ENCODE peak calls at places on chromosomes 7 and 10, in six cellular contexts. D, J, N, A, G and T are unnamed samples.

GRCh38 chr10:101609481-101609880 is 21.4 kb downstream of the DPCD start:
- DNase-seq in N (peak), J (no peak), G (no peak), A (no peak), D (no peak), T (no peak)

GRCh38 chr7:11130012-11130411 is 156.3 kb downstream of the PHF14 start:
- DNase-seq in D (no peak), N (peak), G (no peak), A (no peak), J (no peak), T (no peak)

GRCh38 chr10:4183761-4184261 is 398.8 kb upstream of the KLF6 start:
- DNase-seq in A (no peak), G (no peak), N (peak), D (no peak), J (no peak), T (no peak)

GRCh38 chr7:1275685-1276424 is 43.2 kb downstream of the UNCX start:
- DNase-seq in N (no peak), G (no peak), A (no peak), J (no peak), D (no peak), T (no peak)

GRCh38 chr10:48275743-48276142 is 1.2 kb upstream of the FRMPD2 start:
- DNase-seq in A (no peak), J (no peak), G (no peak), N (no peak), D (no peak), T (no peak)

GRCh38 chr7:36473454-36474282 is 84.0 kb downstream of the ANLN start:
- DNase-seq in J (peak), D (no peak), G (peak), N (no peak), A (peak), T (peak)

GRCh38 chr7:1357601-1358271 is 101.5 kb downstream of the MICALL2 start:
- DNase-seq in A (no peak), D (no peak), J (no peak), G (peak), N (no peak), T (peak)

GRCh38 chr7:137146996-137147720 is 196.4 kb downstream of the PTN start:
- DNase-seq in A (no peak), D (no peak), J (no peak), G (no peak), N (no peak), T (no peak)

GRCh38 chr7:17307033-17307432 is 8.6 kb downstream of the AHR start:
- DNase-seq in A (no peak), J (no peak), G (no peak), D (no peak), N (peak), T (no peak)

GRCh38 chr7:128032605-128033235 is 1.5 kb upstream of the LRRC4 start:
- DNase-seq in A (peak), D (no peak), N (peak), J (no peak), G (no peak), T (no peak)

GRCh38 chr10:132364594-132364970 is 32.4 kb upstream of the PWWP2B start:
- DNase-seq in G (no peak), N (no peak), J (no peak), A (no peak), D (no peak), T (no peak)

GRCh38 chr10:70367195-70367796 is 15.1 kb downstream of the LRRC20 start:
- DNase-seq in G (no peak), D (no peak), A (no peak), N (peak), J (peak), T (no peak)

GRCh38 chr10:45001382-45002148 is 842 bp downstream of the ZNF22 start:
- DNase-seq in G (peak), J (peak), D (peak), N (peak), A (no peak), T (peak)

GRCh38 chr7:33895025-33895804 is 10.1 kb upstream of the BMPER start:
- DNase-seq in J (peak), A (peak), D (no peak), N (peak), G (peak), T (peak)

GRCh38 chr7:20283997-20284396 is 46.7 kb upstream of the ITGB8 start:
- DNase-seq in A (no peak), N (no peak), D (peak), G (no peak), J (no peak), T (no peak)

GRCh38 chr7:45576249-45576929 is 2.2 kb downstream of the ADCY1 start:
- DNase-seq in A (no peak), G (no peak), N (no peak), J (no peak), D (no peak), T (no peak)

GRCh38 chr7:98934267-98934666 is 55.9 kb downstream of the TRRAP start:
- DNase-seq in N (no peak), G (no peak), D (no peak), A (no peak), J (no peak), T (no peak)

GRCh38 chr7:98930464-98930863 is 52.1 kb downstream of the TRRAP start:
- DNase-seq in J (no peak), D (peak), G (no peak), N (no peak), A (no peak), T (no peak)

GRCh38 chr7:98933321-98933720 is 55.0 kb downstream of the TRRAP start:
- DNase-seq in A (no peak), G (no peak), J (no peak), D (no peak), N (no peak), T (no peak)

GRCh38 chr7:98927125-98927524 is 48.8 kb downstream of the TRRAP start:
- DNase-seq in N (no peak), A (no peak), J (no peak), D (no peak), G (no peak), T (no peak)

DNA sequence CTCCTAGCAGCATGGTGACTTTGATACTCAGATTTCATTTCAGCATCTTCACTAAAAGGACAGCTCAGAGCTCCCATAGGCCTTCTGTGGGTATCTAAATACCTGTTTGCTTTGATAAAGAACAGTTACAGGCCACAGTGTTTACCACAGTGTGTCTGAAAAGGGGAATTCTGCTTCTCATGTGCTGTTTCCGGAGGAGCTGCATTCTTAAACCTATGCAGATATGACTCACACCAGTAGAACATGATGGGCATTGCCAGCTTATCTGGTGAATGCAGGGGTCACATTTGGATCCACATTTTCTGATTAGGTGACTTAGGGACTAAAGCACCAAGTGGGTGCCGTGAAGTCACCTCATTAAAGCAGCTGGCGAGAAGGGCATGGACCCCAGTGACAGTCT is 52.6 kb downstream of the TRRAP start:
- DNase-seq in J (no peak), N (peak), D (peak), G (no peak), A (no peak), T (no peak)
- TF ChIP-seq USF2 in J (no peak), N (no peak), D (no peak), G (no peak), A (no peak), T (no peak)

DNA sequence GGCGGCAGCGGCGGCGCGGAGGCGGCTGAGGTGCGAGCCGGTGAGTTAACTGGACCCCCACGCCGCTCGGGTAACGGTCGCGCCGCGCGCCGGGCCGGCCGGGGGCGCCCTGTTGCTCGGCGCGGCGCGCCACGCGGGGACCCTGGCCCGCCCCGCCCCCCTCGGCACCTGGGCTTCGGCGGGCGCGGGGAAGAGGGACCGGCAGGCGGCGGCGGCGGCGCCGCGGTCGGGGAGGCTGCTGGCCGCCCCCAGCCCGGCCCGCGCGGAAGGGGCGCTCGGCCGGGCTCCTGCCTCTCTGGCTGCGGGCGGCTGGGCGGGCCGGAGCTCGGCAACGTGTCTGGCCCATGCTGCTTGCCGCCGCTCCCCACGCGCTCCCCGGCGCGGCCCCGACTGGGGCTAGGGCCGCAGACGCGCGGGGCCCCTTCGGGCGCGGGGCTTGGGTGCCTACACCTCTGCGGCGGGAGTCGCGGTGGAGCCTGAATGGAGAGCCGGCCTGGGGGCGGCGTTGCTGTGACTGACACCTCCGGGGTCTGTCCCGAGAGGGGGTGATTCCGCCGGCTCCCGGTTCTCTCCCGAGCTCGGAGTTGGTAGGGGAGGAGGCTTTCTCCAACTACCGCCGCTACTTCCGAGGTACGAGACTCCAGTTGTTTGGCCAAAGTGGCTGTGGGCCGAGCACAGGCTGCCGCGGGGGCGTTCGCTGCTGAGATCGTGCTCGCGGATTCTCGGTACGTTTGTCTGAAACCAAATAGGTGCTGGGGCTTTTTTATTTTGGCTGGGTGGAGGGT is 494 bp downstream of the PALS2 start:
- DNase-seq in J (peak), D (no peak), A (peak), N (peak), G (peak), T (peak)
- TF ChIP-seq USF2 in J (no peak), D (no peak), A (no peak), N (no peak), G (no peak), T (no peak)

GRCh38 chr10:78212134-78212785 is 178.6 kb downstream of the RPS24 start:
- DNase-seq in A (no peak), J (no peak), N (no peak), G (peak), D (no peak), T (no peak)

GRCh38 chr10:78210548-78210947 is 176.9 kb downstream of the RPS24 start:
- DNase-seq in G (no peak), N (no peak), D (no peak), J (no peak), A (no peak), T (no peak)

GRCh38 chr10:78212786-78213175 is 179.1 kb downstream of the RPS24 start:
- DNase-seq in J (no peak), G (no peak), D (no peak), N (no peak), A (no peak), T (no peak)

GRCh38 chr10:78210976-78211375 is 177.3 kb downstream of the RPS24 start:
- DNase-seq in G (no peak), A (no peak), D (no peak), N (no peak), J (no peak), T (no peak)

GRCh38 chr10:78211476-78212110 is 177.9 kb downstream of the RPS24 start:
- DNase-seq in J (peak), A (peak), G (peak), D (no peak), N (peak), T (no peak)
- TF ChIP-seq USF2 in J (no peak), A (no peak), G (no peak), D (no peak), N (no peak), T (no peak)

GRCh38 chr7:56125831-56126230 is 9.6 kb upstream of the NUPR2 start:
- DNase-seq in A (no peak), J (no peak), G (no peak), N (no peak), D (no peak), T (no peak)
- TF ChIP-seq USF2 in A (no peak), J (no peak), G (no peak), N (no peak), D (no peak), T (no peak)

DNA sequence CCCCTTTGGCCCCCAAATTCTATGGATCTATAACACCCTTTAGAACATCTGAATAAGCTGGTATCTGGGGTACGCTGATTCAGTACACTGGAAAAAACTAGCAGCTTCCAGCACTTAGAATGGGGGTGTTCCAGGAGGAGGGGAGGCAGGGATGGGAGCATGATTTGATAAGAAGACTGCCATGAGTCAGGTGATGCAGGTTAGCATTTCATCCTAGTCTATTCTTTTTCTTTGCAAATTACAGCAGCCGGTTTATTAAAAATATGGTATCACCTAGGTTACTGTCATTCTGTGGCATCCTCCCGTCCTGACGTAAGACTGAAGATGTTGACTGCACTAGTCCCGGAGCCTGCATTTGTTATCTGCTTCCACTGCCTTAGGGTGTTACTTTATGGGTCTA is 1.8 kb downstream of the HTR5A start:
- DNase-seq in G (no peak), A (no peak), J (no peak), D (no peak), N (no peak), T (no peak)
- TF ChIP-seq USF2 in G (no peak), A (no peak), J (no peak), D (no peak), N (no peak), T (no peak)

DNA sequence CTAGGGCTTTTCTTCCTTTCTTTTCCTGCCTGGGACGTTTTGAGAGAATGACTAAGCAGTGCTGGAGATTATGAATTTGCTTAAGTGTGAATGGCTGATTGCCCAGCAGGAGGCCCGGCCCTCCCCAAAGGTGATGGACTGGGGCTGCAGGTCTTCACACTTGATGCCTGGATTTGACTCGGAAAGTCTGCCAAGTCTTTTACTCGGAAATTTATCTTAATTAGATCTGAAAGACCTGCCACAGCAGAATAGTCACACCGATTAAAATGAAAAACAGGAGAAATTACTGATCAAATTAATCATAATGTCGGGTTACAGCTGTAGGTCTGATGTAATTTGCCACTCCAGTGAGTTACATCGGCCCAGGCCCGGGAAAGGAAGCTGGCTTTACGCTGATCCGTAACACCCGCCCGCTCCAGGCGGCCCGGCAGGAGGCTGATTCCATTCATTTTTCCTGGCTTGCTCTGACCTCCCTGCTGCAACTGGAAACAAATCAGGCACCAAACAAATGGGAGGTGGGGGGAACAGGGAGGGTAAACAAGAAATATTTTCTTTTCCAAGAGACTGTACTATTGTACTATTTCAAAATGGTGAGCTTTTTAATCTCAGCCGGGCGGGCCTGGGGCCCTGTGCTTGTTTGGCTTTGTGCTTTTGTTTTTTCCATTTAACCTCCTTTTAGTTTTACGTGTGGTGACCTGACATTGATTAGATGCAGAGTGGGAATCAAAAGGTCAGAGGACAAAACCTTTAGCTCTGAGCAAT is 212.4 kb upstream of the YAE1 start:
- DNase-seq in D (no peak), G (peak), A (peak), J (no peak), N (no peak), T (peak)
- TF ChIP-seq USF2 in D (no peak), G (no peak), A (no peak), J (no peak), N (no peak), T (no peak)

GRCh38 chr10:97931041-97931440 is 81.4 kb downstream of the GOLGA7B start:
- DNase-seq in J (no peak), A (no peak), G (no peak), D (no peak), N (no peak), T (no peak)
- TF ChIP-seq USF2 in J (no peak), A (no peak), G (no peak), D (no peak), N (no peak), T (no peak)

GRCh38 chr10:130159395-130159794 is 23.2 kb downstream of the GLRX3 start:
- DNase-seq in N (no peak), G (no peak), A (no peak), J (no peak), D (no peak), T (no peak)
- TF ChIP-seq USF2 in N (no peak), G (no peak), A (no peak), J (no peak), D (no peak), T (no peak)

DNA sequence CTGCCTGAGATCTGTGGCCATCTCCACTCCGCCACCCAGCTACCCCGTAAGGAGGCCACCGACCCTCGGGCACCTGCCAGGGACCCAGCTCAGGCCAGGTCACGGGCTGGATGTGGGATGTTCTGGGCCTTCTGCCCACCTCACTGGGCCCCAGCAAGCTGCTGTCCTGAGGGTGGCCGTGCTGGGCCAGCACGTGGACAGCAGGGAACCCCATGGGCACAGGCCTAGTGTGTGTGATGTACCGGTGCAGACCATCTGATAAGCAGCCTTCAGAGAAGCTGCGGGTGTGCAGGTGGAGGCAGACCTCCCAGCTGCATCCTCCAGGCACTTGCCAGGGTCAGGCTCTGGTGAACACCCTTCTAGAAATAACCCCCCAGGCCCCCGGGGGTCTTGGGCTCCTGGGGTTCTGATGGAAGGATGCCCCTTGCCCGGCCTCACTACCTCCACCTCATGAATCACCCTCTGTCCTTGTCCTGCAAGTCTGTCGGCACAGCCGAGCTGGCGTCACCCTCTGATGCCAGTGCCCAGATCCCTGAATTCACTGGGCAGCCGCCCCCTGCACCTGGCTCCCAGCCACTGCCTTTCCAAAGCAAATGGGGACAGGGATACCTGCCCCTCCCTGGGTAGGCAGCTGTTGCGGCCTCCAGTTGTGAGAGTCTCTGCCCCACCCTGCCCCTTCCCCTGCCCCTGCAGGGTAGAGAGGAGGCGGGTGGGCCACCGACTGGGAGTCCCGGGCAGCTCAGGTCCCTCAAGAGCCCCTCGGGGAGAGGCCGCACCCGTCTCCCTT is 139.8 kb downstream of the FAM53B start:
- DNase-seq in A (no peak), J (no peak), N (no peak), D (no peak), G (peak), T (no peak)
- TF ChIP-seq USF2 in A (no peak), J (no peak), N (no peak), D (no peak), G (no peak), T (no peak)

GRCh38 chr7:76225951-76226350 is 24.3 kb downstream of the SRRM3 start:
- DNase-seq in N (no peak), A (no peak), J (no peak), G (peak), D (no peak), T (no peak)
- TF ChIP-seq USF2 in N (no peak), A (no peak), J (no peak), G (no peak), D (no peak), T (no peak)